ENCODE peak calls at places on chromosomes 13 and 19, in four cellular contexts. S is A549, V is HepG2, I is K562. L is an unnamed sample.

GRCh38 chr13:82688400-82688999 is 1193.8 kb downstream of the SLITRK1 start:
- DNase-seq in S (no peak), V (no peak), I (no peak), L (no peak)

GRCh38 chr19:51084505-51084904 is 1.8 kb upstream of the KLK14 start:
- DNase-seq in S (no peak), V (no peak), I (no peak), L (no peak)

GRCh38 chr19:11261902-11262839 is at the start of gene DOCK6:
- DNase-seq in S (no peak), V (no peak), I (peak; percentile 79), L (peak; percentile 60)

GRCh38 chr19:39599116-39599515 is 3.2 kb upstream of the LGALS13 start:
- DNase-seq in S (peak; percentile 26), V (peak; percentile 30), I (peak; percentile 19), L (peak; percentile 67)

GRCh38 chr13:39567569-39567968 is 35.4 kb downstream of the LHFPL6 start:
- DNase-seq in S (no peak), V (no peak), I (no peak), L (no peak)

GRCh38 chr13:20814224-20814910 is 40.6 kb upstream of the EEF1AKMT1 start:
- DNase-seq in S (peak; percentile 46), V (no peak), I (no peak), L (no peak)

GRCh38 chr19:19463348-19464117 is 51.8 kb downstream of the TSSK6 start:
- DNase-seq in S (no peak), V (no peak), I (no peak), L (no peak)

GRCh38 chr13:44507639-44508038 is 68.5 kb downstream of the TSC22D1 start:
- DNase-seq in S (no peak), V (no peak), I (no peak), L (no peak)

GRCh38 chr13:36030670-36031331 is 100.4 kb downstream of the DCLK1 start:
- DNase-seq in S (no peak), V (no peak), I (no peak), L (no peak)

GRCh38 chr19:19643158-19644053 is at the start of gene GMIP:
- DNase-seq in S (peak; percentile 44), V (peak; percentile 45), I (peak; percentile 92), L (peak; percentile 93)

GRCh38 chr13:42702726-42703125 is 78.7 kb upstream of the FAM216B start:
- DNase-seq in S (no peak), V (no peak), I (no peak), L (no peak)

GRCh38 chr19:11279505-11280236 is 16.3 kb upstream of the TSPAN16 start:
- DNase-seq in S (no peak), V (no peak), I (no peak), L (no peak)

GRCh38 chr19:45769821-45770191 is 754 bp upstream of the SIX5 start:
- DNase-seq in S (peak; percentile 70), V (no peak), I (peak; percentile 39), L (peak; percentile 38)

GRCh38 chr13:41645313-41645712 is 188.0 kb downstream of the RGCC start:
- DNase-seq in S (peak; percentile 15), V (peak; percentile 88), I (no peak), L (no peak)

GRCh38 chr13:93522486-93522885 is 295.9 kb downstream of the GPC6 start:
- DNase-seq in S (no peak), V (no peak), I (no peak), L (no peak)

GRCh38 chr13:22218784-22219183 is 547.9 kb downstream of the FGF9 start:
- DNase-seq in S (no peak), V (no peak), I (no peak), L (no peak)

GRCh38 chr13:46288570-46289259 is 77.0 kb downstream of the LRRC63 start:
- DNase-seq in S (peak; percentile 25), V (peak; percentile 27), I (peak; percentile 26), L (no peak)

GRCh38 chr19:47073574-47073973 is 25.1 kb upstream of the TMEM160 start:
- DNase-seq in S (no peak), V (no peak), I (no peak), L (no peak)

GRCh38 chr19:47072323-47072722 is 23.9 kb upstream of the TMEM160 start:
- DNase-seq in S (no peak), V (no peak), I (no peak), L (no peak)

GRCh38 chr19:47075941-47076340 is 27.5 kb upstream of the TMEM160 start:
- DNase-seq in S (no peak), V (no peak), I (no peak), L (no peak)

GRCh38 chr19:47075179-47075811 is 26.9 kb upstream of the TMEM160 start:
- DNase-seq in S (no peak), V (no peak), I (no peak), L (no peak)

DNA sequence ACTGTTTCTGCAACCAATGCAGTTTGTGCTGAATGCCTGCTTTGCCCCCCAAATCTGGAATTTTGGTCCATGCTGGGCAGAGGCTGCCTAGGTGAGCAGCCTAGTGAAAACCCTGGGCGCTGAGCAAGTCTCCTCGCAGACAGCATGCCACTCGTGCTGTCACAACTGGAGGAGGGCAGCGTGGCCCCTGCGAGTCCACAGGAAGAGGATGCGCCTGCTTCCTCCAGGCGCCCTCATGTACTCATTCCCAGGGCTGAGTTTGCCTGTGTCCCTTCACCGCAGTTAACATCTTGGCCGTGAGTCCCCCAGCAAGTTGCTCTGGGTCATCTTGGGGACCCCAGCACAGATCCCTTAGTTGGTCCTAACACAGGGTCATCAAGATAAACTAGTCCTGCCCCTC is 26.2 kb upstream of the TMEM160 start:
- DNase-seq in S (no peak), V (no peak), I (no peak), L (no peak)
- TF ChIP-seq NR3C1 in S (no peak), V (no peak), I (no peak), L (no peak)

DNA sequence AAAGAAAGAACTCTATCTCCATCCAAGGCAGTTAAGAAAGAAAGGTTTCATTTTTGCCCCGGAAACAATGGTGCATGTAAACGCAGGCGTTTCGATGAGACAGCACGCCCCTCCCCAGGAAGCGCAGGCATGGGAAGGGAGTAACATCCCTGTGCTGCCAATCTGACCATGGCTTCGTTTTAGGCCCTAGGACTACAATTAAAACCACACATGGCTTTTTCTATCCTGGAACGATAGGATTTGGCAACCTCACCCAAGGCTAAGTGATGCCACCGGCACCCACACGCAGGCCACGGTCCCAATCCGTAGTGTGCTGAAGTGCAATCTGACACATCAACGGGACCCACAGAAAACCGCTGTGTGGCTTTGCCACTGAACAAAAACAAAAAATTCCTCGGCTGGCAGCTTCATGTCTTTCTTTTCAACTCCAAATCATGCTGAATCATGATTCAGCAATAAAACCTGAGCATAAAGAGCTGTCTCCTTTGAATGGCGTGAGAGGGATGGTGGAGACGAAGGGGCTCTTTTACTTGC is 24.2 kb downstream of the RANBP3 start:
- DNase-seq in S (no peak), V (no peak), I (peak; percentile 60), L (no peak)
- TF ChIP-seq NR3C1 in S (no peak), V (no peak), I (no peak), L (no peak)

GRCh38 chr13:48333976-48334375 is 30.4 kb downstream of the RB1 start:
- DNase-seq in S (no peak), V (no peak), I (no peak), L (no peak)
- TF ChIP-seq NR3C1 in S (no peak), V (no peak), I (no peak), L (no peak)

DNA sequence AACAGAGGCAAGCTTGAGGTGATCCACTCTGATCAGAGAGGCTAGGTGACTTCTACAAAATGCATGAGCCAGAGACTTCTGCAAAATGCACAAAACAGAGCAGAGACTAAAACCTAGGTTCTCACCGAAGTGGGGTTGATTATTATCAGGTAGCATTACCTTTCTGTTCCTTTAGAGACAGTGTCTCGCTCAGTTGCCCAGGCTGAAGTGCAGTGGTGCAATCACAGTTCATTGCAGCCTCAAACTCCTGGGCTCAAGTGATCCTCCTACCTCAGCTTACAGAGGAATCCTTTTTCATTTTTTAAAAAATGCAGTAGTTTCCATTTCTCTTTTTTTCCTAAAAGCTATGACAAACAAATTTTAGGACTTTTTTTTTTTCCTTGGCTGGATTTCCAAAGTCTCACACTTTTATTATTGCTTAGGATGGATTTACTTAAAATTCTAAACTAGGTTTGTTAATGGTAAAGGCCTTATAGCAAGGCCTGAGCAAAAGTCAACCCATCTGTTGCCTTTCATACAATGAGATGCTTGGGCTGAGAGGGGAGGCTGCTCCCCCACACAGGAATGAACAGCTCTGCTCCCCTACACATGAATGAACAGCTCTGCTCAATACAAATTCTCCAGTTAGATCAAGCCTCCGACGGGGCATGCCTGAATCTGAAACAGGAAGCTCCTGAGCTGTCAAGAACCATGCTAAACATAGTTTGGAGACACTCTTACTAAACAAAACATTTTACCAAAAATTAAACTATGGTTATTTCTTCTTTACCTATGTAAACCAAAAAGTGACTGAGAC is 18.8 kb upstream of the TNFRSF19 start:
- DNase-seq in S (no peak), V (no peak), I (no peak), L (no peak)
- TF ChIP-seq NR3C1 in S (no peak), V (no peak), I (no peak), L (no peak)

L was measured in WTC11.